ENCODE peak calls at places on chromosomes 12 and 14, in seven cellular contexts. G is uterus, N is lower lobe of right lung, Y is endothelial cell, A is astrocyte of the spinal cord, R is fibroblast of mammary gland, Q is cardiac muscle cell. T is an unnamed sample.

GRCh38 chr12:96522690-96523089 is 33.3 kb downstream of the CFAP54 start:
- DNase-seq in G (no peak), R (no peak), Q (no peak), A (no peak), Y (no peak), N (no peak), T (no peak)

GRCh38 chr12:124508323-124509096 is 58.9 kb downstream of the NCOR2 start:
- DNase-seq in A (no peak), R (peak), G (peak), Q (no peak), Y (no peak), N (no peak), T (no peak)

GRCh38 chr12:69540606-69541386 is 44.5 kb upstream of the CCT2 start:
- DNase-seq in Y (no peak), A (peak), R (peak), G (no peak), Q (peak), N (no peak), T (no peak)

GRCh38 chr12:123389560-123390351 is 5.8 kb downstream of the KMT5A start:
- DNase-seq in R (no peak), A (peak), G (peak), Q (no peak), Y (peak), N (peak), T (no peak)

GRCh38 chr12:122841544-122842321 is 6.5 kb downstream of the HIP1R start:
- DNase-seq in G (no peak), A (peak), R (peak), Y (no peak), N (peak), Q (no peak), T (no peak)

GRCh38 chr14:104343690-104344640 is 205.6 kb downstream of the KIF26A start:
- DNase-seq in Y (no peak), G (no peak), Q (no peak), R (no peak), N (peak), A (no peak), T (no peak)

GRCh38 chr14:60324837-60325236 is 75.8 kb downstream of the PPM1A start:
- DNase-seq in Y (no peak), N (no peak), R (no peak), A (no peak), G (no peak), Q (no peak), T (no peak)

GRCh38 chr14:36204674-36205073 is 28.2 kb upstream of the PTCSC3 start:
- DNase-seq in N (no peak), G (no peak), Q (no peak), R (no peak), A (no peak), Y (no peak), T (no peak)

GRCh38 chr14:50383618-50384225 is 13.0 kb downstream of the CDKL1 start:
- DNase-seq in Q (peak), G (no peak), N (no peak), R (no peak), Y (no peak), A (no peak), T (peak)
- TF ChIP-seq CTCF in Q (no peak), G (no peak), N (no peak), R (no peak), Y (no peak), A (no peak), T (no peak)

GRCh38 chr12:18284461-18284860 is 23.1 kb downstream of the PIK3C2G start:
- DNase-seq in G (no peak), A (no peak), N (no peak), R (no peak), Y (no peak), Q (peak), T (no peak)
- TF ChIP-seq CTCF in G (no peak), A (no peak), N (no peak), R (no peak), Y (no peak), Q (no peak), T (no peak)

GRCh38 chr12:67223225-67223624 is 45.9 kb upstream of the CAND1 start:
- DNase-seq in Q (no peak), R (no peak), N (no peak), Y (no peak), A (no peak), G (no peak), T (no peak)

GRCh38 chr12:67222302-67222701 is 46.9 kb upstream of the CAND1 start:
- DNase-seq in R (peak), Q (peak), Y (peak), A (peak), N (no peak), G (no peak), T (no peak)

GRCh38 chr12:67217647-67218046 is 51.5 kb upstream of the CAND1 start:
- DNase-seq in Y (no peak), R (no peak), G (no peak), N (no peak), Q (no peak), A (no peak), T (no peak)

GRCh38 chr12:67220065-67220464 is 49.1 kb upstream of the CAND1 start:
- DNase-seq in N (no peak), R (peak), Y (peak), A (no peak), Q (no peak), G (no peak), T (no peak)
- TF ChIP-seq CTCF in N (no peak), R (peak), Y (no peak), A (peak), Q (peak), G (no peak), T (peak)

GRCh38 chr12:92145731-92146496 is at the start of gene BTG1:
- DNase-seq in G (peak), N (peak), R (peak), A (peak), Y (peak), Q (peak), T (peak)
- TF ChIP-seq CTCF in G (peak), N (no peak), R (no peak), A (no peak), Y (no peak), Q (no peak), T (no peak)